ENCODE peak calls at places on chromosomes 16 and 17, in eight cellular contexts. M is pancreas; Q is sigmoid colon; L is uterus; T is CD8-positive, alpha-beta memory T cell; X is ovary; K is tibial artery; N is naive thymus-derived CD4-positive, alpha-beta T cell. D is an unnamed sample. For H3K4me1 and H3K9me3, the result is how much of the 10 kb centered on the place peaks cover.

GRCh38 chr17:45914036-45914717 is 19.8 kb downstream of the MAPT start:
- DNase-seq in L (no peak), X (no peak), N (no peak), M (no peak), T (no peak), Q (no peak), K (no peak), D (no peak)

GRCh38 chr17:48181653-48182052 is 74.1 kb downstream of the SNX11 start:
- DNase-seq in N (no peak), L (no peak), M (no peak), T (no peak), K (no peak), X (no peak), Q (no peak), D (peak)

GRCh38 chr17:43831633-43832032 is 1.3 kb downstream of the MPP3 start:
- DNase-seq in X (no peak), Q (no peak), K (no peak), N (no peak), L (no peak), M (no peak), T (no peak), D (no peak)

GRCh38 chr17:18257747-18258355 is 687 bp downstream of the FLII start:
- DNase-seq in M (peak), K (peak), L (peak), X (no peak), Q (peak), N (peak), T (peak), D (peak)

GRCh38 chr17:16463341-16464000 is 28.5 kb downstream of the LRRC75A start:
- DNase-seq in L (no peak), T (no peak), Q (no peak), N (no peak), M (peak), K (no peak), X (no peak), D (no peak)

GRCh38 chr17:69783865-69784264 is 291.2 kb upstream of the KCNJ16 start:
- DNase-seq in M (no peak), T (no peak), L (no peak), K (no peak), X (no peak), Q (no peak), N (no peak), D (no peak)

GRCh38 chr17:69539274-69539673 is 124.8 kb downstream of the MAP2K6 start:
- DNase-seq in N (no peak), K (no peak), X (no peak), T (no peak), Q (no peak), L (no peak), M (no peak), D (no peak)

GRCh38 chr17:27741361-27741861 is 58.9 kb downstream of the NOS2 start:
- DNase-seq in K (no peak), L (no peak), M (no peak), X (no peak), Q (no peak), T (no peak), N (no peak), D (no peak)

GRCh38 chr17:29032067-29032551 is 10.8 kb upstream of the PIPOX start:
- DNase-seq in K (no peak), L (no peak), X (no peak), Q (no peak), N (no peak), T (no peak), M (no peak), D (no peak)

GRCh38 chr17:29036584-29036983 is 6.4 kb upstream of the PIPOX start:
- DNase-seq in K (no peak), M (no peak), L (no peak), T (no peak), Q (no peak), N (no peak), X (no peak), D (no peak)

GRCh38 chr17:29032798-29033197 is 10.1 kb upstream of the PIPOX start:
- DNase-seq in Q (no peak), L (no peak), N (no peak), M (no peak), T (no peak), X (no peak), K (no peak), D (no peak)

GRCh38 chr17:29037739-29038465 is 5.0 kb upstream of the PIPOX start:
- DNase-seq in X (no peak), L (no peak), T (no peak), Q (no peak), M (no peak), K (no peak), N (no peak), D (no peak)

GRCh38 chr17:29034510-29034909 is 8.4 kb upstream of the PIPOX start:
- DNase-seq in X (no peak), T (no peak), Q (no peak), K (no peak), M (no peak), L (no peak), N (no peak), D (no peak)
- H3K4me1 ChIP-seq in X (under half), T (under half), Q (under half), K (under half), M (under half), L (under half), N (under half), D (under half)

DNA sequence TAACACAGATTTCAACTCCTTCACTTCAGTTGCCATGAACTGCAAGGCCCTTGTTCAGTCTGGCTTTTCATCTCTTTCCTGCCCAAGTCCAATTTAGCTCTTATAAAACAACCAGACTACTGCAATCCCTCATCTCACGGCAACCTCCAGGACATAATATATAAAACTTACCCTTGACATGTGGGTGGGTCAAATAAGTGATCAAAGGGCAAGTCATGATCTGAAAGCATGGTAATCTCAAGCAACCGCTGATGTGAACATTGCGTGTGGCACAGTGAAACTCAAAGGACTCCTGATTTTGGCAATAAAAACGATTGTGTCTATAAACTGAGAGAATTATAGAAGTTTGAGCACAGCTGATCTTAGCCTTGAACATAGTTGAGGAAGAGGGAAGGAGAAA is 364.7 kb downstream of the CDH13 start:
- DNase-seq in L (no peak), K (no peak), T (no peak), M (no peak), N (no peak), Q (no peak), X (no peak), D (no peak)
- H3K9me3 ChIP-seq in L (under half), K (under half), T (under half), M (under half), N (under half), Q (under half), X (under half), D (under half)

GRCh38 chr17:82235056-82235774 is 6.4 kb downstream of the SLC16A3 start:
- DNase-seq in K (no peak), L (no peak), X (no peak), T (no peak), Q (peak), N (no peak), M (no peak), D (no peak)

GRCh38 chr17:82234211-82235055 is 5.6 kb downstream of the SLC16A3 start:
- DNase-seq in T (no peak), M (no peak), N (no peak), X (no peak), L (no peak), Q (no peak), K (no peak), D (peak)

GRCh38 chr17:82236142-82236971 is 7.5 kb downstream of the SLC16A3 start:
- DNase-seq in M (peak), Q (peak), N (peak), X (peak), L (peak), T (peak), K (no peak), D (peak)

GRCh38 chr17:82237083-82237745 is 8.4 kb downstream of the SLC16A3 start:
- DNase-seq in T (no peak), N (no peak), X (peak), L (no peak), K (no peak), M (no peak), Q (peak), D (no peak)

GRCh38 chr17:82235775-82236141 is 6.9 kb downstream of the SLC16A3 start:
- DNase-seq in Q (peak), L (no peak), T (no peak), N (no peak), M (no peak), X (peak), K (no peak), D (no peak)
- H3K4me1 ChIP-seq in Q (half or more), L (under half), T (under half), N (under half), M (under half), X (under half), K (half or more), D (half or more)

GRCh38 chr16:835373-835772 is 34.8 kb upstream of the GNG13 start:
- DNase-seq in L (no peak), K (no peak), T (no peak), Q (no peak), N (no peak), X (no peak), M (no peak), D (no peak)
- H3K9me3 ChIP-seq in L (under half), K (under half), T (under half), Q (under half), N (under half), X (under half), M (under half), D (under half)

DNA sequence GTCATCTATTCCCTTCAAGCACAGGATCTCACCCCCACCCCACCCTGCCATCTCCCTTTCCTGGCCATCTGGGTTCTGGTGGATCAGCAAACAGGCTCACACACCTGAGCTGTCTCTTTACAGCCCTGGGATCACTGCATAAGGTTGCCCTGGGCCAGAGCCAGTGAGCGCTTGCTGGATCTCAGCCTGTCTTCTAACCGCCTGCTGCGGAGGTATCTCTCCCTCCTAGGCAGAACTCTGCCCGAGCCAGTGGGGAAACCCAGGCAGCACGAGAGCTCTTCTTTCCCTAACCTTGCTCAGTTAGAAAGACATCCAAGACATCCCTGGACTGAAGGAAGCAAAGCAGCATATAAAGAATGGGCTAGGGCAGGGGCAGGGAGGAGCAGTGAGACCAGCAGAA is 6.4 kb downstream of the HAS3 start:
- DNase-seq in X (peak), Q (no peak), T (no peak), M (peak), N (no peak), L (no peak), K (no peak), D (no peak)
- H3K4me1 ChIP-seq in X (under half), Q (under half), T (under half), M (under half), N (under half), L (under half), K (under half), D (under half)

GRCh38 chr16:15970743-15971434 is 21.5 kb downstream of the ABCC1 start:
- DNase-seq in L (no peak), K (no peak), X (no peak), T (no peak), N (no peak), Q (no peak), M (no peak), D (peak)
- H3K9me3 ChIP-seq in L (under half), K (under half), X (under half), T (under half), N (under half), Q (under half), M (under half), D (under half)

DNA sequence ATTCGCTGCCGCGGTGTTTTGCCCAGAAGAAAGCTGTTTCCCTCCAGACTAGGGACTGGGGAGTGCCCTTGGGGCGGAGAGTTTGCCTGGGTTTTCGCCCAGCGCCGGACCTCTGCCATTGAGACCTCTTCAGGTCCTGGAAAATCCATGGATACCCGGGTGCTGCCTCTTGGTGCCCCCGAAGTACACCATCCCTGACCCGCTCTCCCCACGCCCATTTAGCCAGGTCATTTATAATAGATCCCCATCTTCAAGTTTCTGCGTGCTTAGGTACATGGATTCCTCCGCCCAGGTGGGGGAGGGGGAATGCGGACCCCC is 15.0 kb upstream of the CBX8 start:
- DNase-seq in Q (no peak), T (no peak), L (no peak), X (no peak), N (no peak), M (no peak), K (no peak), D (no peak)
- H3K4me1 ChIP-seq in Q (half or more), T (under half), L (under half), X (under half), N (under half), M (under half), K (half or more), D (under half)

GRCh38 chr16:35841632-35842031 is 2382.2 kb downstream of the TP53TG3F start:
- DNase-seq in T (no peak), N (no peak), K (no peak), X (no peak), Q (no peak), L (no peak), M (no peak), D (no peak)
- H3K9me3 ChIP-seq in T (under half), N (under half), K (under half), X (under half), Q (under half), L (under half), M (under half), D (under half)

GRCh38 chr17:68456529-68457167 is 648 bp downstream of the WIPI1 start:
- DNase-seq in Q (peak), T (no peak), X (peak), K (peak), L (peak), N (no peak), M (peak), D (peak)
- H3K4me1 ChIP-seq in Q (under half), T (under half), X (under half), K (under half), L (under half), N (under half), M (under half), D (under half)

DNA sequence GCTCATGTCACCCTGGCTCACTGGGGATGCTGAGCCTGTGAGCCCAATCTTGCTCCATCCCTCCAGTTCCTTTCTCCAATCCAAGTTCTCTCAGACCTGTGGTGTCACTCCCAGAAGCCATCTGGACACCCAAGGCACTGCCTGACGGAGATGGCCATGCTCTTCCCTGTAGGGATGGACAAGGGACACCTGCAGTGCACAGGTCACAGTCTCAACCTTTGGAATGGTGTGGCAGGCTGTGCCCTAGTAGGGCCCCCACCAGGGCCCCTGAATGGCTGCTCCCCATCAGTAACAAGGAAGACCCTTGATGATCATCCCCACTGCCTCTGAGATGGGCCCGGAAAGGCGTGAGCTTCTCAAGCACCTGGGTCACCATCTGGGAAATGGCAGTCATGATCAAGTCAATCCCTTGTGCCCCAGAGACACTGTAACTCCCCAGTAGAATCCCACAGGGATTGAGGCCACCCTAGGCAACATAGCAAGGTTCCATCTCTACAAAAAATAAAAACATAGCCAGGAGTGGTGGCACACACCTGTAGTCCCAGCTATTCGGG is 822.5 kb downstream of the KCNJ18 start:
- DNase-seq in T (no peak), L (no peak), M (no peak), N (no peak), Q (no peak), X (no peak), K (no peak), D (no peak)
- H3K9me3 ChIP-seq in T (under half), L (under half), M (under half), N (under half), Q (under half), X (under half), K (under half), D (under half)

D was measured in SJSA1.